ENCODE peak calls at places on chromosomes 6 and 20, in seven cellular contexts. G is KG1; Y is SHP77 treated with DMSO at 0.1 percent for 48 hours; V is iris pigment epithelial cell; J is NCI-H1417; Z is stimulated activated CD8-positive, alpha-beta memory T cell treated with anti-CD3 and anti-CD28 coated beads, Interleukin-15, amount 100 ng/mL, for 1 hour; U is GM12878. D is an unnamed sample.

GRCh38 chr20:34636648-34637047 is 40.2 kb downstream of the PIGU start:
- DNase-seq in J (no peak), V (peak; percentile 31), G (no peak), U (no peak), Z (no peak), Y (no peak), D (no peak)

GRCh38 chr6:3520541-3521220 is 63.8 kb upstream of the SLC22A23 start:
- DNase-seq in U (no peak), V (no peak), G (no peak), Y (no peak), Z (no peak), J (no peak), D (no peak)

GRCh38 chr6:3229566-3230274 is 2.3 kb upstream of the TUBB2B start:
- DNase-seq in G (no peak), V (peak; percentile 45), U (no peak), Z (no peak), Y (peak; percentile 60), J (peak; percentile 80), D (no peak)

GRCh38 chr6:75368151-75368779 is 83.7 kb upstream of the TMEM30A start:
- DNase-seq in J (peak; percentile 49), U (no peak), G (no peak), Z (no peak), V (no peak), Y (peak; percentile 28), D (no peak)

GRCh38 chr20:1700990-1701389 is 43.4 kb upstream of the SIRPG start:
- DNase-seq in V (no peak), U (no peak), G (no peak), Y (no peak), Z (no peak), J (peak; percentile 51), D (no peak)

GRCh38 chr6:38676236-38676973 is 26.5 kb downstream of the GLO1 start:
- DNase-seq in V (no peak), Z (no peak), U (peak; percentile 21), Y (no peak), G (no peak), J (peak; percentile 3), D (no peak)

GRCh38 chr6:28580484-28580883 is 54.8 kb downstream of the GPX5 start:
- DNase-seq in U (no peak), J (no peak), Y (no peak), V (no peak), G (no peak), Z (no peak), D (no peak)

GRCh38 chr6:11828185-11828897 is 49.7 kb upstream of the ADTRP start:
- DNase-seq in Y (no peak), Z (no peak), U (peak; percentile 76), G (no peak), J (no peak), V (no peak), D (no peak)

GRCh38 chr6:41939091-41939847 is 2.3 kb downstream of the CCND3 start:
- DNase-seq in J (no peak), Z (no peak), G (peak; percentile 56), U (no peak), V (peak; percentile 47), Y (no peak), D (peak; percentile 56)